ENCODE peak calls at places on chromosomes 6 and 20, in five cellular contexts. G, E, A, P and D are unnamed samples.

GRCh38 chr6:35678814-35679213 is 9.9 kb downstream of the FKBP5 start:
- DNase-seq in G (no peak), E (no peak), A (no peak), P (no peak), D (no peak)

GRCh38 chr6:111263837-111264236 is 176.5 kb downstream of the SLC16A10 start:
- DNase-seq in G (no peak), E (no peak), A (peak), P (no peak), D (peak)

GRCh38 chr6:43185391-43185790 is 3.4 kb downstream of the CUL9 start:
- DNase-seq in G (no peak), E (no peak), A (no peak), P (no peak), D (no peak)

GRCh38 chr20:43751167-43752050 is 24.6 kb upstream of the GTSF1L start:
- DNase-seq in G (no peak), E (no peak), A (peak), P (no peak), D (no peak)

GRCh38 chr6:151070666-151071065 is 169.1 kb upstream of the AKAP12 start:
- DNase-seq in G (no peak), E (no peak), A (no peak), P (no peak), D (no peak)

GRCh38 chr6:56802570-56802969 is 152.3 kb upstream of the BEND6 start:
- DNase-seq in G (no peak), E (no peak), A (peak), P (no peak), D (no peak)

GRCh38 chr6:127342296-127342945 is 988 bp downstream of the ECHDC1 start:
- DNase-seq in G (no peak), E (no peak), A (peak), P (no peak), D (no peak)

GRCh38 chr20:52275243-52275817 is 83.8 kb upstream of the ZFP64 start:
- DNase-seq in G (no peak), E (no peak), A (no peak), P (no peak), D (no peak)

GRCh38 chr20:53706511-53707031 is 112.9 kb upstream of the ZNF217 start:
- DNase-seq in G (no peak), E (no peak), A (no peak), P (no peak), D (no peak)

GRCh38 chr6:81023007-81023582 is 729.4 kb downstream of the TENT5A start:
- DNase-seq in G (no peak), E (no peak), A (no peak), P (no peak), D (peak)

GRCh38 chr6:31204751-31205145 is 34.3 kb upstream of the POU5F1 start:
- DNase-seq in G (no peak), E (no peak), A (no peak), P (no peak), D (no peak)

GRCh38 chr6:96975848-96976247 is 51.3 kb downstream of the KLHL32 start:
- DNase-seq in G (no peak), E (no peak), A (no peak), P (no peak), D (no peak)

GRCh38 chr6:106431405-106431804 is 70.9 kb downstream of the CRYBG1 start:
- DNase-seq in G (no peak), E (no peak), A (no peak), P (no peak), D (no peak)

GRCh38 chr6:33985333-33985751 is 160.5 kb downstream of the GRM4 start:
- DNase-seq in G (no peak), E (peak), A (no peak), P (no peak), D (no peak)

GRCh38 chr20:25135031-25135430 is 53.1 kb upstream of the VSX1 start:
- DNase-seq in G (no peak), E (no peak), A (no peak), P (no peak), D (no peak)

GRCh38 chr6:107657755-107658461 is 166.2 kb downstream of the SCML4 start:
- DNase-seq in G (peak), E (peak), A (peak), P (peak), D (no peak)

GRCh38 chr6:28651161-28651560 is 125.5 kb downstream of the GPX5 start:
- DNase-seq in G (no peak), E (no peak), A (no peak), P (no peak), D (no peak)

GRCh38 chr6:4931530-4932505 is 72.0 kb downstream of the RPP40 start:
- DNase-seq in G (no peak), E (no peak), A (no peak), P (no peak), D (no peak)

GRCh38 chr6:137202078-137202477 is 17.1 kb downstream of the IFNGR1 start:
- DNase-seq in G (no peak), E (no peak), A (no peak), P (no peak), D (no peak)

GRCh38 chr6:154292855-154293519 is 63.6 kb downstream of the IPCEF1 start:
- DNase-seq in G (no peak), E (no peak), A (peak), P (peak), D (no peak)

GRCh38 chr20:1130849-1131248 is 12.4 kb downstream of the PSMF1 start:
- DNase-seq in G (no peak), E (peak), A (no peak), P (no peak), D (no peak)

GRCh38 chr6:138293428-138293827 is 75.1 kb upstream of the PBOV1 start:
- DNase-seq in G (no peak), E (no peak), A (peak), P (no peak), D (no peak)

GRCh38 chr6:124961784-124962611 is at the start of gene RNF217:
- DNase-seq in G (no peak), E (peak), A (peak), P (no peak), D (no peak)